ENCODE peak calls at places on chromosome X, in four cellular contexts. One of them, this sample, is unnamed.

GRCh38 chrX:81708506-81708905 is 506.6 kb downstream of the SH3BGRL start:
- DNase-seq in WTC11: no peak
- DNase-seq in K562: no peak
- DNase-seq in GM12878: no peak
- DNase-seq in this sample: no peak

GRCh38 chrX:17174671-17175070 is 200.3 kb upstream of the NHS start:
- DNase-seq in K562: no peak
- DNase-seq in GM12878: no peak
- DNase-seq in WTC11: no peak
- DNase-seq in this sample: no peak

GRCh38 chrX:134239016-134239415 is 2.0 kb downstream of the CCDC160 start:
- DNase-seq in K562: no peak
- DNase-seq in WTC11: no peak
- DNase-seq in GM12878: no peak
- DNase-seq in this sample: no peak

GRCh38 chrX:14359316-14359715 is 170.0 kb upstream of the GLRA2 start:
- DNase-seq in K562: no peak
- DNase-seq in GM12878: no peak
- DNase-seq in WTC11: no peak
- DNase-seq in this sample: no peak

GRCh38 chrX:48800574-48801280 is 1.1 kb upstream of the HDAC6 start:
- DNase-seq in K562: peak; percentile 75
- DNase-seq in WTC11: no peak
- DNase-seq in GM12878: no peak
- DNase-seq in this sample: no peak

GRCh38 chrX:111007238-111007637 is 88.8 kb upstream of the PAK3 start:
- DNase-seq in K562: no peak
- DNase-seq in GM12878: no peak
- DNase-seq in WTC11: no peak
- DNase-seq in this sample: no peak

GRCh38 chrX:123920065-123920785 is 41.3 kb upstream of the STAG2 start:
- DNase-seq in GM12878: no peak
- DNase-seq in WTC11: no peak
- DNase-seq in K562: no peak
- DNase-seq in this sample: no peak

GRCh38 chrX:133923113-133923512 is 62.3 kb downstream of the GPC3 start:
- DNase-seq in WTC11: no peak
- DNase-seq in GM12878: no peak
- DNase-seq in K562: no peak
- DNase-seq in this sample: no peak

GRCh38 chrX:42951747-42952146 is 173.8 kb upstream of the PPP1R2C start:
- DNase-seq in GM12878: no peak
- DNase-seq in K562: no peak
- DNase-seq in WTC11: no peak
- DNase-seq in this sample: no peak

GRCh38 chrX:150525061-150525919 is 43.1 kb upstream of the MTM1 start:
- DNase-seq in K562: no peak
- DNase-seq in GM12878: no peak
- DNase-seq in WTC11: no peak
- DNase-seq in this sample: no peak

GRCh38 chrX:120301960-120302359 is 9.3 kb downstream of the TMEM255A start:
- DNase-seq in GM12878: no peak
- DNase-seq in WTC11: no peak
- DNase-seq in K562: no peak
- DNase-seq in this sample: no peak

GRCh38 chrX:48848847-48849246 is 13.4 kb upstream of the PCSK1N start:
- DNase-seq in WTC11: no peak
- DNase-seq in K562: no peak
- DNase-seq in GM12878: no peak
- DNase-seq in this sample: no peak

GRCh38 chrX:45274576-45274975 is 73.9 kb upstream of the DIPK2B start:
- DNase-seq in K562: no peak
- DNase-seq in GM12878: no peak
- DNase-seq in WTC11: no peak
- DNase-seq in this sample: no peak

GRCh38 chrX:45760187-45760742 is 559.6 kb upstream of the DIPK2B start:
- DNase-seq in WTC11: no peak
- DNase-seq in K562: no peak
- DNase-seq in GM12878: no peak
- DNase-seq in this sample: no peak

GRCh38 chrX:136028383-136028984 is 43.2 kb downstream of the SLC9A6 start:
- DNase-seq in GM12878: no peak
- DNase-seq in WTC11: no peak
- DNase-seq in K562: peak; percentile 13
- DNase-seq in this sample: peak; percentile 23

GRCh38 chrX:10110316-10110932 is 46.4 kb upstream of the CLCN4 start:
- DNase-seq in WTC11: no peak
- DNase-seq in GM12878: no peak
- DNase-seq in K562: no peak
- DNase-seq in this sample: no peak

GRCh38 chrX:48719958-48720357 is 23.4 kb downstream of the SUV39H1 start:
- DNase-seq in WTC11: no peak
- DNase-seq in K562: no peak
- DNase-seq in GM12878: no peak
- DNase-seq in this sample: no peak

GRCh38 chrX:103773445-103773844 is 3.2 kb upstream of the PLP1 start:
- DNase-seq in WTC11: no peak
- DNase-seq in GM12878: no peak
- DNase-seq in K562: no peak
- DNase-seq in this sample: no peak

GRCh38 chrX:103211012-103211715 is 3.7 kb upstream of the BEX4 start:
- DNase-seq in K562: no peak
- DNase-seq in GM12878: no peak
- DNase-seq in WTC11: peak; percentile 22
- DNase-seq in this sample: peak; percentile 25

GRCh38 chrX:117989512-117989911 is 127.1 kb downstream of the KLHL13 start:
- DNase-seq in GM12878: no peak
- DNase-seq in K562: no peak
- DNase-seq in WTC11: no peak
- DNase-seq in this sample: no peak

GRCh38 chrX:117987376-117987775 is 129.2 kb downstream of the KLHL13 start:
- DNase-seq in WTC11: no peak
- DNase-seq in K562: no peak
- DNase-seq in GM12878: no peak
- DNase-seq in this sample: no peak

GRCh38 chrX:117982702-117983392 is 133.8 kb downstream of the KLHL13 start:
- DNase-seq in WTC11: no peak
- DNase-seq in GM12878: no peak
- DNase-seq in K562: no peak
- DNase-seq in this sample: no peak

GRCh38 chrX:117990438-117990837 is 126.2 kb downstream of the KLHL13 start:
- DNase-seq in GM12878: no peak
- DNase-seq in WTC11: no peak
- DNase-seq in K562: no peak
- DNase-seq in this sample: no peak

DNA sequence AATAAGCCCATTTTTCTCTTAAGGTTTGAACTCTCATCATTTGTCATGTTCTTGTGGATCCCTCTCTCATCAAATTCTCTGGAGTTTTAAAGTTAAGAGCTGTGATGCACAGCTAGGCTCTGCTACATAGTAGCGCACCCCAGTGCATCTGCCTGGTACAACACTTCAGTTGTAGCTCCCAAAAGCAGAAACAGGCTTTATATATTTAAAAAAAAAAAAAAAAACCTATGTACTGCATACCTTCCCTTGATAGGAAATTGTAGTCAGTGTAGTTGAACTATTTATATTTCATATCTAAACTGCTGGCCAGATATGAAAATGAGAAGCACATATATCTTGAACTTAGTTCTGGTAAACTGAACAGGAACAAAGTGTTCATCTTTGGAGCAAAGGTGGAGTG is 131.4 kb downstream of the KLHL13 start:
- DNase-seq in GM12878: no peak
- DNase-seq in WTC11: peak; percentile 22
- DNase-seq in K562: no peak
- DNase-seq in this sample: no peak
- TF ChIP-seq ETV6 in GM12878: no peak
- TF ChIP-seq ETV6 in WTC11: no peak
- TF ChIP-seq ETV6 in K562: no peak
- TF ChIP-seq ETV6 in this sample: no peak

GRCh38 chrX:64097891-64098290 is 107.6 kb downstream of the AMER1 start:
- DNase-seq in K562: no peak
- DNase-seq in WTC11: no peak
- DNase-seq in GM12878: no peak
- DNase-seq in this sample: no peak

DNA sequence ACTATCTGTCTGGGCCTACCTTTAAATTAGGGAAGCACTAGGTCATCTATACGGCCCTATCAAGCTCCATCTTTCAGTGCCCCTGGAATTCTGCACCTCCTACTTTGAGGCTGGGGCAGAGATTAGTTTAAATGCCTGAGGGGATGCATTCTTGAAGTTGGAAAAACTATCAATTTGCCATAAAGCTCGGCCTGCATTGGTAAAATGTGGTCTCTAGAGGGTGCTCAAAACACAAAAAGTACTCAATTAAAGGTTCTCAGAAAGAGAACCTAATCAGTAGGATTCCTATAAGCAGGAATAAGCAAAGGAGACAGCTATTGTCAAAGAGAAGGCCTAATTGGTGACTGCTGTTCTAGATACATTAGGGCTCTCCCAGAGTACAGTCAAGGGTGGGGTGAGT is 111.7 kb downstream of the AMER1 start:
- DNase-seq in WTC11: peak; percentile 12
- DNase-seq in GM12878: no peak
- DNase-seq in K562: no peak
- DNase-seq in this sample: no peak
- TF ChIP-seq ETV6 in WTC11: no peak
- TF ChIP-seq ETV6 in GM12878: no peak
- TF ChIP-seq ETV6 in K562: no peak
- TF ChIP-seq ETV6 in this sample: no peak

DNA sequence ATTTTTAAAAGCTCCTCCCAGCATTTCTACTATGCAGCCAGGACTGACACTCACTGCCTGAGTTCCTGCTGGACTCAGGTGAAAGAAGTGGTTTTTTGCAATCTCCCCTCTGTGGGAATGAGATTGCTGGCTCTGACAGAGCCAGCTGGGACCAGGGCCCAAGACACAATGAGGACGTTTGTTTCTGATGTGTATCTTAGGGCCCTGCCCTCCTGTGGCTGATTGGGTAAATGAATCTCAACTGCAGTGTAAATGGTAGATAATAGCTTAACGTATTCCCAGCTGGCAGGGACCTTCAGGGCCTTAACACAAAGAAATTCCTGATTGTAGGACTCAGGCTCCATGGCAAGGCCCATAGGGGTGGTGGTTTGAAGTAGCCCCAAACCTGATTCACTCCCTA is 85.8 kb upstream of the PRPS1 start:
- DNase-seq in K562: no peak
- DNase-seq in GM12878: no peak
- DNase-seq in WTC11: peak; percentile 14
- DNase-seq in this sample: peak; percentile 34
- TF ChIP-seq ETV6 in K562: no peak
- TF ChIP-seq ETV6 in GM12878: no peak
- TF ChIP-seq ETV6 in WTC11: no peak
- TF ChIP-seq ETV6 in this sample: no peak

GRCh38 chrX:19283597-19284339 is 60.0 kb upstream of the PDHA1 start:
- DNase-seq in WTC11: no peak
- DNase-seq in GM12878: no peak
- DNase-seq in K562: no peak
- DNase-seq in this sample: no peak
- TF ChIP-seq ETV6 in WTC11: no peak
- TF ChIP-seq ETV6 in GM12878: no peak
- TF ChIP-seq ETV6 in K562: no peak
- TF ChIP-seq ETV6 in this sample: no peak

DNA sequence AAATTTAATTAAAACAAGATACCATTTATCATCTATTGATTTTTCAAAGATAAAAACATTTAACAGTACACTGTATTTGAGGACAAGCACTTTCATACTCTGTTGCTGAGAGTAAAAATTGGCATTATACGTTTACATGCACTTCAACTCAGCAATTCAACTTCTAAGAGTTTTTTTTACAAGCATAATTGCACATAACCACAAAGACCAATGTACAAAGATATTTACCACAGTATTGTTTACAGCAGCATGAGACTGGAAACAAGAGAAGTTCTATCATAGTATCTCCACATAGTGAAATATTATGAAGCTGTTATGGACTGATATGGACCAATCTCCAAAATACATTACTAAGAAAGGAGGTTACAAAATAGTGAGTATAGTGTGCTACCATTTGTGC is 10.9 kb downstream of the GAB3 start:
- DNase-seq in WTC11: no peak
- DNase-seq in GM12878: no peak
- DNase-seq in K562: no peak
- DNase-seq in this sample: no peak
- TF ChIP-seq ETV6 in WTC11: no peak
- TF ChIP-seq ETV6 in GM12878: no peak
- TF ChIP-seq ETV6 in K562: no peak
- TF ChIP-seq ETV6 in this sample: no peak

GRCh38 chrX:23385242-23385641 is 50.6 kb downstream of the PTCHD1 start:
- DNase-seq in K562: no peak
- DNase-seq in GM12878: no peak
- DNase-seq in WTC11: no peak
- DNase-seq in this sample: no peak

GRCh38 chrX:23386726-23387125 is 52.1 kb downstream of the PTCHD1 start:
- DNase-seq in GM12878: no peak
- DNase-seq in WTC11: no peak
- DNase-seq in K562: no peak
- DNase-seq in this sample: no peak

GRCh38 chrX:23389196-23389792 is 54.6 kb downstream of the PTCHD1 start:
- DNase-seq in GM12878: no peak
- DNase-seq in K562: no peak
- DNase-seq in WTC11: peak; percentile 11
- DNase-seq in this sample: no peak

GRCh38 chrX:23386260-23386659 is 51.6 kb downstream of the PTCHD1 start:
- DNase-seq in GM12878: no peak
- DNase-seq in WTC11: no peak
- DNase-seq in K562: no peak
- DNase-seq in this sample: no peak

DNA sequence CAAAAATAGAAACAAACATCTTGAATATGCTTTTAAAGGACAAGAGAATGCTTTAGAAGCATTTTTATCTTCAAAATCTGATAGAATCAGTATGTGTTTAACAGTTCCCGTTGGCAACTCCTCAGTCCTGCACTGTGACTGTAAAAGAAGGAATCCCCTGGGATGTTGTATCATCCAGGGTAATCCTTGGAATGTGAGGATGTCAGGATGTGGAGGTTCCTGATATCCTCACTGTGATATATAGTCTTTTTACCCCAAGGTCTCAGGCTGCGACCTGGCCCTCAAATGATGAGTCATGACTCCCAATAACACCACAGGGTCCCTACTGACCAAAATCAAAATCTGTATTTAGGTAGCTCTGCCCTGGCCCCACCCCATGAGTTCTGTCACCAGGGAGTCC is 53.2 kb downstream of the PTCHD1 start:
- DNase-seq in GM12878: no peak
- DNase-seq in K562: no peak
- DNase-seq in WTC11: no peak
- DNase-seq in this sample: no peak
- TF ChIP-seq ETV6 in GM12878: no peak
- TF ChIP-seq ETV6 in K562: no peak
- TF ChIP-seq ETV6 in WTC11: no peak
- TF ChIP-seq ETV6 in this sample: no peak

GRCh38 chrX:106397788-106398538 is 213.8 kb upstream of the RADX start:
- DNase-seq in WTC11: no peak
- DNase-seq in GM12878: no peak
- DNase-seq in K562: no peak
- DNase-seq in this sample: no peak
- TF ChIP-seq ETV6 in WTC11: no peak
- TF ChIP-seq ETV6 in GM12878: no peak
- TF ChIP-seq ETV6 in K562: no peak
- TF ChIP-seq ETV6 in this sample: no peak

GRCh38 chrX:12974217-12974796 is 603 bp upstream of the TMSB4X start:
- DNase-seq in K562: peak; percentile 63
- DNase-seq in GM12878: no peak
- DNase-seq in WTC11: peak; percentile 22
- DNase-seq in this sample: no peak
- TF ChIP-seq ETV6 in K562: no peak
- TF ChIP-seq ETV6 in GM12878: no peak
- TF ChIP-seq ETV6 in WTC11: no peak
- TF ChIP-seq ETV6 in this sample: no peak

GRCh38 chrX:72576161-72576896 is 3.7 kb upstream of the HDAC8 start:
- DNase-seq in K562: no peak
- DNase-seq in GM12878: no peak
- DNase-seq in WTC11: no peak
- DNase-seq in this sample: peak; percentile 1
- TF ChIP-seq ETV6 in K562: no peak
- TF ChIP-seq ETV6 in GM12878: no peak
- TF ChIP-seq ETV6 in WTC11: no peak
- TF ChIP-seq ETV6 in this sample: no peak